ENCODE peak calls at places on chromosomes 7 and 10, in five cellular contexts. One of them, this sample, is unnamed.

GRCh38 chr7:55690-56248 is 136.6 kb upstream of the FAM20C start:
- DNase-seq in neural progenitor cell: no peak
- DNase-seq in epithelial cell of esophagus: no peak
- DNase-seq in AG10803: no peak
- DNase-seq in DND-41: no peak
- DNase-seq in this sample: no peak

GRCh38 chr10:103859161-103860141 is 4.1 kb upstream of the SH3PXD2A start:
- DNase-seq in epithelial cell of esophagus: peak
- DNase-seq in neural progenitor cell: peak
- DNase-seq in AG10803: peak
- DNase-seq in DND-41: peak
- DNase-seq in this sample: peak

GRCh38 chr7:108246227-108246837 is 116.2 kb upstream of the LAMB4 start:
- DNase-seq in epithelial cell of esophagus: peak
- DNase-seq in neural progenitor cell: peak
- DNase-seq in DND-41: no peak
- DNase-seq in AG10803: peak
- DNase-seq in this sample: peak

GRCh38 chr10:132572545-132572937 is 35.0 kb downstream of the INPP5A start:
- DNase-seq in AG10803: peak
- DNase-seq in DND-41: no peak
- DNase-seq in neural progenitor cell: peak
- DNase-seq in epithelial cell of esophagus: peak
- DNase-seq in this sample: peak

GRCh38 chr7:151968357-151968756 is 12.1 kb downstream of the GALNTL5 start:
- DNase-seq in AG10803: no peak
- DNase-seq in epithelial cell of esophagus: no peak
- DNase-seq in DND-41: no peak
- DNase-seq in neural progenitor cell: no peak
- DNase-seq in this sample: no peak

GRCh38 chr7:93717217-93717900 is 142.8 kb upstream of the CALCR start:
- DNase-seq in epithelial cell of esophagus: peak
- DNase-seq in neural progenitor cell: no peak
- DNase-seq in AG10803: peak
- DNase-seq in DND-41: no peak
- DNase-seq in this sample: peak

GRCh38 chr10:15374156-15374555 is 3.1 kb upstream of the FAM171A1 start:
- DNase-seq in AG10803: no peak
- DNase-seq in neural progenitor cell: no peak
- DNase-seq in DND-41: no peak
- DNase-seq in epithelial cell of esophagus: no peak
- DNase-seq in this sample: no peak

GRCh38 chr7:98908585-98908984 is 30.3 kb downstream of the TRRAP start:
- DNase-seq in neural progenitor cell: no peak
- DNase-seq in AG10803: no peak
- DNase-seq in DND-41: no peak
- DNase-seq in epithelial cell of esophagus: no peak
- DNase-seq in this sample: no peak

GRCh38 chr10:132543916-132544743 is 6.5 kb downstream of the INPP5A start:
- DNase-seq in DND-41: no peak
- DNase-seq in neural progenitor cell: no peak
- DNase-seq in AG10803: no peak
- DNase-seq in epithelial cell of esophagus: no peak
- DNase-seq in this sample: no peak

GRCh38 chr7:816751-817671 is 15.3 kb upstream of the SUN1 start:
- DNase-seq in DND-41: peak
- DNase-seq in neural progenitor cell: peak
- DNase-seq in AG10803: no peak
- DNase-seq in epithelial cell of esophagus: peak
- DNase-seq in this sample: no peak

DNA sequence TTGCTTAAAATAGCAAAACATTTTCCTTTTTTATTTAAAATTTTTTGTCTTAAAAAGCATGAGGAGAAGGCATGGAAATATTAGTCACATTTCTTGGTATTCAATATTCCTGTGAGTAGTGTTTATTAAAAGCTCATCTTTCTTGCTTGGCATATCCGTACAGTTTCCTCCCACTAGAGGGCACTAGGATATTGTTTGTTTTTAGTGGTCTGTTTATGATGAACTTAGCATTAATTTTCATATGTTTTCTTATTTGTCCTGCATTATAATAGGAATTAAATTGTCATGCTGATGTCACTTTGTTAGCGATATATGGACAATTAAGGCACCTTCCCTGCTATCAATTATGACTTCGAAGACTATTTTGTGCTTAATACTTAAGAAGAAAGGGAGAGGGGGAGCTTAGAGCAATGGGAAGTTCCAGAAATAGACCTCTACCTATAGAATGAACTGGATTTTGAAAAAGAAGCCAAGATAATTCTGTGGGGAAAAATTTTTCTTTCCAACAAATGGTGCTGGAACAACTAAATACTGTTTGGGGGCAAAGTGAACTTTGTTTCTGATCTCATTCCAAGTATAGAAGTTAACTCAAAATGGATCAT is 91.0 kb upstream of the STRIP2 start:
- DNase-seq in epithelial cell of esophagus: peak
- DNase-seq in neural progenitor cell: peak
- DNase-seq in AG10803: peak
- DNase-seq in DND-41: peak
- DNase-seq in this sample: peak
- TF ChIP-seq CTCF in epithelial cell of esophagus: peak
- TF ChIP-seq CTCF in neural progenitor cell: peak
- TF ChIP-seq CTCF in AG10803: peak
- TF ChIP-seq CTCF in DND-41: peak
- TF ChIP-seq CTCF in this sample: peak

DNA sequence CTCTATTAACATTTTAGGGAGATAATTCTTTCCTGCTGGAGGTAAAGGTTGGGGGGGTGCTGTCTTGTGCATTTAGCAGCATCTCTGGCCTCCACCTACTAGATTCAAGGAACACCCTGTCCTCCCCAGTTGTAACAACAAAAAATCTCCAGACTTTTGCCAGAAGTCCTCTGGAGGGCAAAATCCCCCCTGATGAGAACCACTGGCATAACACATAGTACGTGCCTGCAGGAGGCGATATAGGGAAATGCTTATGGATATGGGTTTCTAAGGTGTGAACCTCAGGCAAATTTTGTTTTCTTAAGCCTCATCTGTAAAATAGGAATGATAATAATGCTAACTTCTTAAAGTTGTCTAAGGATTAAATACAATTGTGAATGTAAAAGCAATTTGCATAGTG is 2.9 kb upstream of the OSBPL3 start:
- DNase-seq in DND-41: no peak
- DNase-seq in AG10803: no peak
- DNase-seq in neural progenitor cell: peak
- DNase-seq in epithelial cell of esophagus: peak
- DNase-seq in this sample: no peak
- TF ChIP-seq CTCF in DND-41: peak
- TF ChIP-seq CTCF in AG10803: peak
- TF ChIP-seq CTCF in neural progenitor cell: peak
- TF ChIP-seq CTCF in epithelial cell of esophagus: peak
- TF ChIP-seq CTCF in this sample: peak

GRCh38 chr7:155296006-155296787 is 1.5 kb upstream of the INSIG1 start:
- DNase-seq in epithelial cell of esophagus: no peak
- DNase-seq in neural progenitor cell: no peak
- DNase-seq in DND-41: no peak
- DNase-seq in AG10803: no peak
- DNase-seq in this sample: no peak

GRCh38 chr7:155298288-155298833 is 683 bp downstream of the INSIG1 start:
- DNase-seq in epithelial cell of esophagus: no peak
- DNase-seq in DND-41: no peak
- DNase-seq in AG10803: peak
- DNase-seq in neural progenitor cell: peak
- DNase-seq in this sample: no peak

GRCh38 chr7:155295511-155295910 is 2.2 kb upstream of the INSIG1 start:
- DNase-seq in DND-41: no peak
- DNase-seq in AG10803: no peak
- DNase-seq in epithelial cell of esophagus: no peak
- DNase-seq in neural progenitor cell: no peak
- DNase-seq in this sample: no peak

GRCh38 chr7:155297517-155298287 is at the start of gene INSIG1:
- DNase-seq in epithelial cell of esophagus: peak
- DNase-seq in DND-41: peak
- DNase-seq in AG10803: peak
- DNase-seq in neural progenitor cell: peak
- DNase-seq in this sample: peak

GRCh38 chr7:155296788-155297516 is 726 bp upstream of the INSIG1 start:
- DNase-seq in AG10803: peak
- DNase-seq in neural progenitor cell: peak
- DNase-seq in DND-41: peak
- DNase-seq in epithelial cell of esophagus: peak
- DNase-seq in this sample: peak
- TF ChIP-seq CTCF in AG10803: no peak
- TF ChIP-seq CTCF in neural progenitor cell: peak
- TF ChIP-seq CTCF in DND-41: peak
- TF ChIP-seq CTCF in epithelial cell of esophagus: peak
- TF ChIP-seq CTCF in this sample: no peak

GRCh38 chr7:148105853-148106252 is 484.7 kb upstream of the C7orf33 start:
- DNase-seq in epithelial cell of esophagus: no peak
- DNase-seq in DND-41: no peak
- DNase-seq in AG10803: no peak
- DNase-seq in neural progenitor cell: no peak
- DNase-seq in this sample: no peak
- TF ChIP-seq CTCF in epithelial cell of esophagus: no peak
- TF ChIP-seq CTCF in DND-41: no peak
- TF ChIP-seq CTCF in AG10803: no peak
- TF ChIP-seq CTCF in neural progenitor cell: no peak
- TF ChIP-seq CTCF in this sample: no peak